ENCODE peak calls at places on chromosome 22, in eight cellular contexts. One of them, this sample, is unnamed.
A peak's percentile ranks its signal among the peaks of the same experiment; 100 is the strongest.

GRCh38 chr22:23521442-23522113 is 58.5 kb downstream of the IGLL1 start:
- DNase-seq in effector memory CD4-positive, alpha-beta T cell: peak; percentile 55
- DNase-seq in lung: peak; percentile 84
- DNase-seq in H9: peak; percentile 92
- DNase-seq in mesendoderm: peak; percentile 98
- DNase-seq in sigmoid colon: peak; percentile 95
- DNase-seq in prostate gland: peak; percentile 94
- DNase-seq in stomach: peak; percentile 92
- DNase-seq in this sample: peak; percentile 91

GRCh38 chr22:32308191-32308590 is 49.5 kb upstream of the RFPL3 start:
- DNase-seq in effector memory CD4-positive, alpha-beta T cell: no peak
- DNase-seq in lung: no peak
- DNase-seq in H9: no peak
- DNase-seq in mesendoderm: no peak
- DNase-seq in sigmoid colon: no peak
- DNase-seq in prostate gland: no peak
- DNase-seq in stomach: no peak
- DNase-seq in this sample: no peak

GRCh38 chr22:48358886-48359612 is 1468.6 kb downstream of the BRD1 start:
- DNase-seq in effector memory CD4-positive, alpha-beta T cell: no peak
- DNase-seq in lung: no peak
- DNase-seq in H9: no peak
- DNase-seq in mesendoderm: no peak
- DNase-seq in sigmoid colon: peak; percentile 47
- DNase-seq in prostate gland: no peak
- DNase-seq in stomach: no peak
- DNase-seq in this sample: no peak

GRCh38 chr22:23248583-23248982 is 68.3 kb downstream of the BCR start:
- DNase-seq in effector memory CD4-positive, alpha-beta T cell: no peak
- DNase-seq in lung: peak; percentile 62
- DNase-seq in H9: peak; percentile 61
- DNase-seq in mesendoderm: peak; percentile 76
- DNase-seq in sigmoid colon: no peak
- DNase-seq in prostate gland: peak; percentile 36
- DNase-seq in stomach: peak; percentile 58
- DNase-seq in this sample: no peak

GRCh38 chr22:31244044-31244942 is 32.2 kb downstream of the LIMK2 start:
- DNase-seq in effector memory CD4-positive, alpha-beta T cell: no peak
- DNase-seq in lung: no peak
- DNase-seq in H9: peak; percentile 83
- DNase-seq in mesendoderm: peak; percentile 97
- DNase-seq in sigmoid colon: no peak
- DNase-seq in prostate gland: no peak
- DNase-seq in stomach: no peak
- DNase-seq in this sample: no peak

GRCh38 chr22:33906954-33907353 is 13.3 kb downstream of the LARGE1 start:
- DNase-seq in effector memory CD4-positive, alpha-beta T cell: no peak
- DNase-seq in lung: no peak
- DNase-seq in H9: no peak
- DNase-seq in mesendoderm: no peak
- DNase-seq in sigmoid colon: no peak
- DNase-seq in prostate gland: no peak
- DNase-seq in stomach: no peak
- DNase-seq in this sample: no peak

GRCh38 chr22:40265783-40266182 is 80.5 kb upstream of the ADSL start:
- DNase-seq in effector memory CD4-positive, alpha-beta T cell: no peak
- DNase-seq in lung: no peak
- DNase-seq in H9: no peak
- DNase-seq in mesendoderm: no peak
- DNase-seq in sigmoid colon: no peak
- DNase-seq in prostate gland: no peak
- DNase-seq in stomach: no peak
- DNase-seq in this sample: no peak

GRCh38 chr22:47318041-47318737 is 555.7 kb downstream of the TBC1D22A start:
- DNase-seq in effector memory CD4-positive, alpha-beta T cell: no peak
- DNase-seq in lung: no peak
- DNase-seq in H9: no peak
- DNase-seq in mesendoderm: no peak
- DNase-seq in sigmoid colon: no peak
- DNase-seq in prostate gland: no peak
- DNase-seq in stomach: no peak
- DNase-seq in this sample: no peak

GRCh38 chr22:27755521-27756211 is 45.9 kb downstream of the MN1 start:
- DNase-seq in effector memory CD4-positive, alpha-beta T cell: no peak
- DNase-seq in lung: no peak
- DNase-seq in H9: no peak
- DNase-seq in mesendoderm: no peak
- DNase-seq in sigmoid colon: no peak
- DNase-seq in prostate gland: no peak
- DNase-seq in stomach: no peak
- DNase-seq in this sample: peak; percentile 59

GRCh38 chr22:27754888-27755480 is 46.6 kb downstream of the MN1 start:
- DNase-seq in effector memory CD4-positive, alpha-beta T cell: no peak
- DNase-seq in lung: no peak
- DNase-seq in H9: no peak
- DNase-seq in mesendoderm: no peak
- DNase-seq in sigmoid colon: no peak
- DNase-seq in prostate gland: no peak
- DNase-seq in stomach: no peak
- DNase-seq in this sample: no peak

GRCh38 chr22:27752771-27753170 is 48.8 kb downstream of the MN1 start:
- DNase-seq in effector memory CD4-positive, alpha-beta T cell: no peak
- DNase-seq in lung: no peak
- DNase-seq in H9: no peak
- DNase-seq in mesendoderm: no peak
- DNase-seq in sigmoid colon: peak; percentile 81
- DNase-seq in prostate gland: no peak
- DNase-seq in stomach: peak; percentile 29
- DNase-seq in this sample: no peak

GRCh38 chr22:27756212-27756660 is 45.3 kb downstream of the MN1 start:
- DNase-seq in effector memory CD4-positive, alpha-beta T cell: no peak
- DNase-seq in lung: no peak
- DNase-seq in H9: no peak
- DNase-seq in mesendoderm: no peak
- DNase-seq in sigmoid colon: no peak
- DNase-seq in prostate gland: no peak
- DNase-seq in stomach: no peak
- DNase-seq in this sample: peak; percentile 46

DNA sequence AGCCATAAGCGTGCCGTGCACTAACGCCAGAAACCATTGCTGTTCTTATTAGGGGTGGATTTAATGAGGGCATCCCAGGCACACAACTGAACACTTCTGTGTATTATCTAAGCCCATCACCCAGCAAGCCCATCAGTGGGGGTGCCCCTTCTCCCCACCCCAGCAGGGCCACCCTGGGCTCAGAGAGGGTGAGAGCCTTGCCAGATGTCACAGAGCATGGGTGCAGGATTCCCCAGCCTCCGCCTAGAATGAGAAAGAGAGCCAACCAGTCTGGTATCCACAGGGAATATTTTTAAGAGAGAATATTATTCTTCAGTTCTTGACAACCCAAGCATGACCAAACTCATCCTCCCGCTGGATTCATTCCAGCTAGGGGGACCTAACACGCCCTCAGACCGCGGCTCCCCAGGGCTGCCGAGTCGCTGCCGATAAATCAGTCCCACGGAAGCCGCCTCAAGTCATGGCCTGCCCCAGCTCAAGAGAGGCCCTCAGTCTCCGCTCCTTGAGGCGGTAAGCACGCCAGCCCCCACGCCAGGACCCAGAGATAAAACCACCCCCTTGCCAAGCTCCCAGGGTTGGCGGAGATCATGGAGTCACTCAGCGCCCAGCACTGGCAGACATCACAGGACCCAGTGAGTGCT is 47.2 kb downstream of the MN1 start:
- DNase-seq in effector memory CD4-positive, alpha-beta T cell: no peak
- DNase-seq in lung: no peak
- DNase-seq in H9: no peak
- DNase-seq in mesendoderm: no peak
- DNase-seq in sigmoid colon: no peak
- DNase-seq in prostate gland: peak; percentile 72
- DNase-seq in stomach: no peak
- DNase-seq in this sample: no peak
- H3K27ac ChIP-seq in effector memory CD4-positive, alpha-beta T cell: no peak overlapping the region
- H3K27ac ChIP-seq in lung: no peak overlapping the region
- H3K27ac ChIP-seq in H9: no peak overlapping the region
- H3K27ac ChIP-seq in mesendoderm: no peak overlapping the region
- H3K27ac ChIP-seq in sigmoid colon: peak overlapping the region; percentile 79
- H3K27ac ChIP-seq in prostate gland: peak overlapping the region; percentile 18
- H3K27ac ChIP-seq in stomach: no peak overlapping the region
- H3K27ac ChIP-seq in this sample: peak overlapping the region; percentile 85

GRCh38 chr22:20036119-20036518 is 15.2 kb downstream of the TANGO2 start:
- DNase-seq in effector memory CD4-positive, alpha-beta T cell: no peak
- DNase-seq in lung: no peak
- DNase-seq in H9: no peak
- DNase-seq in mesendoderm: no peak
- DNase-seq in sigmoid colon: no peak
- DNase-seq in prostate gland: no peak
- DNase-seq in stomach: no peak
- DNase-seq in this sample: no peak

GRCh38 chr22:20037419-20037818 is 16.5 kb downstream of the TANGO2 start:
- DNase-seq in effector memory CD4-positive, alpha-beta T cell: no peak
- DNase-seq in lung: no peak
- DNase-seq in H9: no peak
- DNase-seq in mesendoderm: no peak
- DNase-seq in sigmoid colon: no peak
- DNase-seq in prostate gland: no peak
- DNase-seq in stomach: no peak
- DNase-seq in this sample: no peak

GRCh38 chr22:20035375-20036084 is 14.6 kb downstream of the TANGO2 start:
- DNase-seq in effector memory CD4-positive, alpha-beta T cell: no peak
- DNase-seq in lung: no peak
- DNase-seq in H9: no peak
- DNase-seq in mesendoderm: no peak
- DNase-seq in sigmoid colon: no peak
- DNase-seq in prostate gland: no peak
- DNase-seq in stomach: no peak
- DNase-seq in this sample: no peak

GRCh38 chr22:20038574-20038973 is 17.7 kb downstream of the TANGO2 start:
- DNase-seq in effector memory CD4-positive, alpha-beta T cell: no peak
- DNase-seq in lung: no peak
- DNase-seq in H9: no peak
- DNase-seq in mesendoderm: no peak
- DNase-seq in sigmoid colon: no peak
- DNase-seq in prostate gland: no peak
- DNase-seq in stomach: no peak
- DNase-seq in this sample: no peak

GRCh38 chr22:20036535-20037392 is 15.9 kb downstream of the TANGO2 start:
- DNase-seq in effector memory CD4-positive, alpha-beta T cell: no peak
- DNase-seq in lung: no peak
- DNase-seq in H9: no peak
- DNase-seq in mesendoderm: no peak
- DNase-seq in sigmoid colon: no peak
- DNase-seq in prostate gland: no peak
- DNase-seq in stomach: no peak
- DNase-seq in this sample: no peak
- H3K27ac ChIP-seq in effector memory CD4-positive, alpha-beta T cell: no peak overlapping the region
- H3K27ac ChIP-seq in lung: no peak overlapping the region
- H3K27ac ChIP-seq in H9: no peak overlapping the region
- H3K27ac ChIP-seq in mesendoderm: no peak overlapping the region
- H3K27ac ChIP-seq in sigmoid colon: no peak overlapping the region
- H3K27ac ChIP-seq in prostate gland: no peak overlapping the region
- H3K27ac ChIP-seq in stomach: no peak overlapping the region
- H3K27ac ChIP-seq in this sample: peak overlapping the region; percentile 77

GRCh38 chr22:45524966-45525365 is 22.3 kb downstream of the FBLN1 start:
- DNase-seq in effector memory CD4-positive, alpha-beta T cell: no peak
- DNase-seq in lung: no peak
- DNase-seq in H9: no peak
- DNase-seq in mesendoderm: no peak
- DNase-seq in sigmoid colon: no peak
- DNase-seq in prostate gland: no peak
- DNase-seq in stomach: no peak
- DNase-seq in this sample: no peak

GRCh38 chr22:45526263-45526662 is 23.6 kb downstream of the FBLN1 start:
- DNase-seq in effector memory CD4-positive, alpha-beta T cell: no peak
- DNase-seq in lung: no peak
- DNase-seq in H9: no peak
- DNase-seq in mesendoderm: no peak
- DNase-seq in sigmoid colon: peak; percentile 85
- DNase-seq in prostate gland: no peak
- DNase-seq in stomach: no peak
- DNase-seq in this sample: no peak

GRCh38 chr22:45526768-45527360 is 24.2 kb downstream of the FBLN1 start:
- DNase-seq in effector memory CD4-positive, alpha-beta T cell: no peak
- DNase-seq in lung: no peak
- DNase-seq in H9: no peak
- DNase-seq in mesendoderm: no peak
- DNase-seq in sigmoid colon: peak; percentile 86
- DNase-seq in prostate gland: no peak
- DNase-seq in stomach: no peak
- DNase-seq in this sample: no peak

GRCh38 chr22:45524157-45524556 is 21.5 kb downstream of the FBLN1 start:
- DNase-seq in effector memory CD4-positive, alpha-beta T cell: no peak
- DNase-seq in lung: no peak
- DNase-seq in H9: no peak
- DNase-seq in mesendoderm: no peak
- DNase-seq in sigmoid colon: no peak
- DNase-seq in prostate gland: no peak
- DNase-seq in stomach: no peak
- DNase-seq in this sample: no peak

GRCh38 chr22:45525480-45525879 is 22.8 kb downstream of the FBLN1 start:
- DNase-seq in effector memory CD4-positive, alpha-beta T cell: no peak
- DNase-seq in lung: no peak
- DNase-seq in H9: no peak
- DNase-seq in mesendoderm: no peak
- DNase-seq in sigmoid colon: no peak
- DNase-seq in prostate gland: no peak
- DNase-seq in stomach: no peak
- DNase-seq in this sample: no peak
- H3K27ac ChIP-seq in effector memory CD4-positive, alpha-beta T cell: no peak overlapping the region
- H3K27ac ChIP-seq in lung: no peak overlapping the region
- H3K27ac ChIP-seq in H9: no peak overlapping the region
- H3K27ac ChIP-seq in mesendoderm: no peak overlapping the region
- H3K27ac ChIP-seq in sigmoid colon: peak overlapping the region; percentile 83
- H3K27ac ChIP-seq in prostate gland: peak overlapping the region; percentile 54
- H3K27ac ChIP-seq in stomach: peak overlapping the region; percentile 64
- H3K27ac ChIP-seq in this sample: no peak overlapping the region

GRCh38 chr22:37566903-37567798 is 6.9 kb downstream of the CDC42EP1 start:
- DNase-seq in effector memory CD4-positive, alpha-beta T cell: peak; percentile 92
- DNase-seq in lung: peak; percentile 88
- DNase-seq in H9: peak; percentile 89
- DNase-seq in mesendoderm: peak; percentile 85
- DNase-seq in sigmoid colon: peak; percentile 88
- DNase-seq in prostate gland: peak; percentile 90
- DNase-seq in stomach: peak; percentile 96
- DNase-seq in this sample: peak; percentile 58

GRCh38 chr22:37568448-37569008 is 8.2 kb downstream of the CDC42EP1 start:
- DNase-seq in effector memory CD4-positive, alpha-beta T cell: no peak
- DNase-seq in lung: no peak
- DNase-seq in H9: peak; percentile 26
- DNase-seq in mesendoderm: peak; percentile 46
- DNase-seq in sigmoid colon: no peak
- DNase-seq in prostate gland: no peak
- DNase-seq in stomach: no peak
- DNase-seq in this sample: no peak

GRCh38 chr22:37567991-37568390 is 7.7 kb downstream of the CDC42EP1 start:
- DNase-seq in effector memory CD4-positive, alpha-beta T cell: no peak
- DNase-seq in lung: no peak
- DNase-seq in H9: peak; percentile 28
- DNase-seq in mesendoderm: no peak
- DNase-seq in sigmoid colon: no peak
- DNase-seq in prostate gland: no peak
- DNase-seq in stomach: no peak
- DNase-seq in this sample: no peak

GRCh38 chr22:37565830-37566229 is 5.5 kb downstream of the CDC42EP1 start:
- DNase-seq in effector memory CD4-positive, alpha-beta T cell: no peak
- DNase-seq in lung: no peak
- DNase-seq in H9: no peak
- DNase-seq in mesendoderm: no peak
- DNase-seq in sigmoid colon: no peak
- DNase-seq in prostate gland: no peak
- DNase-seq in stomach: no peak
- DNase-seq in this sample: no peak

GRCh38 chr22:37566329-37566837 is 6.1 kb downstream of the CDC42EP1 start:
- DNase-seq in effector memory CD4-positive, alpha-beta T cell: peak; percentile 25
- DNase-seq in lung: no peak
- DNase-seq in H9: peak; percentile 28
- DNase-seq in mesendoderm: no peak
- DNase-seq in sigmoid colon: no peak
- DNase-seq in prostate gland: no peak
- DNase-seq in stomach: no peak
- DNase-seq in this sample: no peak
- H3K27ac ChIP-seq in effector memory CD4-positive, alpha-beta T cell: no peak overlapping the region
- H3K27ac ChIP-seq in lung: no peak overlapping the region
- H3K27ac ChIP-seq in H9: no peak overlapping the region
- H3K27ac ChIP-seq in mesendoderm: no peak overlapping the region
- H3K27ac ChIP-seq in sigmoid colon: peak overlapping the region; percentile 55
- H3K27ac ChIP-seq in prostate gland: peak overlapping the region; percentile 42
- H3K27ac ChIP-seq in stomach: peak overlapping the region; percentile 100
- H3K27ac ChIP-seq in this sample: peak overlapping the region; percentile 89